ENCODE peak calls at places on chromosome 1, in nine cellular contexts. Y is mesendoderm, J is left lung, X is lung, K is A549, D is AG04450, P is ovary, R is mammary epithelial cell, T is heart right ventricle. Z is an unnamed sample.

GRCh38 chr1:23470282-23471070 is 13.5 kb downstream of the ASAP3 start:
- DNase-seq in J (no peak), P (peak; percentile 70), T (peak; percentile 44), D (no peak), X (peak; percentile 35), K (no peak), Y (no peak), R (peak; percentile 63), Z (peak; percentile 75)

GRCh38 chr1:87231703-87232363 is 96.8 kb upstream of the LMO4 start:
- DNase-seq in J (no peak), D (no peak), K (no peak), Y (no peak), R (no peak), X (no peak), T (no peak), P (no peak), Z (no peak)

GRCh38 chr1:20390589-20391331 is 95.2 kb downstream of the CAMK2N1 start:
- DNase-seq in P (no peak), X (no peak), Y (no peak), T (no peak), K (no peak), R (peak; percentile 21), J (no peak), D (no peak), Z (no peak)

GRCh38 chr1:3053366-3053980 is 15.5 kb upstream of the PRDM16 start:
- DNase-seq in Y (no peak), X (no peak), K (no peak), J (no peak), T (no peak), R (no peak), P (no peak), D (no peak), Z (no peak)

GRCh38 chr1:886311-886710 is 37.4 kb upstream of the SAMD11 start:
- DNase-seq in K (no peak), Y (no peak), D (no peak), T (no peak), J (no peak), P (no peak), X (no peak), R (no peak), Z (no peak)

GRCh38 chr1:238088891-238089290 is 198.2 kb upstream of the ZP4 start:
- DNase-seq in X (no peak), J (no peak), Y (no peak), T (no peak), D (no peak), K (no peak), R (no peak), P (no peak), Z (no peak)

GRCh38 chr1:214303106-214303505 is 22.1 kb downstream of the SMYD2 start:
- DNase-seq in T (no peak), K (no peak), Y (no peak), P (no peak), D (no peak), J (no peak), X (no peak), R (no peak), Z (no peak)

GRCh38 chr1:2095981-2096736 is 45.9 kb downstream of the PRKCZ start:
- DNase-seq in K (no peak), R (no peak), Y (no peak), T (no peak), J (no peak), X (no peak), D (no peak), P (no peak), Z (no peak)

GRCh38 chr1:166378805-166379204 is 212.0 kb upstream of the FAM78B start:
- DNase-seq in K (no peak), Y (peak; percentile 25), R (no peak), P (no peak), T (no peak), D (no peak), J (no peak), X (no peak), Z (no peak)

GRCh38 chr1:6041432-6042062 is 4.1 kb upstream of the KCNAB2 start:
- DNase-seq in R (peak; percentile 19), K (peak; percentile 19), D (no peak), Y (peak; percentile 48), X (no peak), J (peak; percentile 87), T (no peak), P (peak; percentile 23), Z (no peak)

GRCh38 chr1:53025778-53026131 is 36.3 kb upstream of the PODN start:
- DNase-seq in D (no peak), T (no peak), K (no peak), R (no peak), J (no peak), X (no peak), Y (no peak), P (no peak), Z (no peak)

GRCh38 chr1:214447557-214447871 is 103.9 kb downstream of the PTPN14 start:
- DNase-seq in Y (no peak), J (no peak), X (no peak), T (no peak), D (no peak), P (no peak), K (no peak), R (no peak), Z (no peak)

GRCh38 chr1:77533660-77534295 is 148.7 kb downstream of the ZZZ3 start:
- DNase-seq in R (peak; percentile 35), P (peak; percentile 31), Y (peak; percentile 69), D (no peak), J (no peak), K (peak; percentile 67), X (peak; percentile 40), T (peak; percentile 62), Z (no peak)

GRCh38 chr1:6995789-6996188 is 210.5 kb downstream of the CAMTA1 start:
- DNase-seq in Y (no peak), X (no peak), D (no peak), T (no peak), P (no peak), R (no peak), K (no peak), J (no peak), Z (no peak)

GRCh38 chr1:44652445-44653106 is 21.7 kb downstream of the TMEM53 start:
- DNase-seq in R (peak; percentile 47), J (peak; percentile 93), Y (peak; percentile 81), T (peak; percentile 64), X (peak; percentile 70), K (peak; percentile 60), P (peak; percentile 63), D (no peak), Z (peak; percentile 86)

GRCh38 chr1:198959032-198959431 is 320.2 kb downstream of the PTPRC start:
- DNase-seq in X (no peak), T (no peak), K (no peak), D (no peak), J (no peak), P (no peak), R (no peak), Y (no peak), Z (no peak)

GRCh38 chr1:31306278-31306677 is 9.4 kb downstream of the ZCCHC17 start:
- DNase-seq in J (no peak), T (no peak), D (peak; percentile 92), X (no peak), P (no peak), K (peak; percentile 10), Y (no peak), R (peak; percentile 89), Z (no peak)

GRCh38 chr1:229114315-229114714 is 156.6 kb upstream of the RAB4A start:
- DNase-seq in K (peak; percentile 32), R (no peak), D (no peak), X (no peak), Y (no peak), T (no peak), J (no peak), P (no peak), Z (no peak)

GRCh38 chr1:2236695-2237677 is 8.9 kb downstream of the SKI start:
- DNase-seq in P (no peak), D (no peak), K (no peak), J (no peak), T (no peak), R (no peak), Y (no peak), X (no peak), Z (no peak)

DNA sequence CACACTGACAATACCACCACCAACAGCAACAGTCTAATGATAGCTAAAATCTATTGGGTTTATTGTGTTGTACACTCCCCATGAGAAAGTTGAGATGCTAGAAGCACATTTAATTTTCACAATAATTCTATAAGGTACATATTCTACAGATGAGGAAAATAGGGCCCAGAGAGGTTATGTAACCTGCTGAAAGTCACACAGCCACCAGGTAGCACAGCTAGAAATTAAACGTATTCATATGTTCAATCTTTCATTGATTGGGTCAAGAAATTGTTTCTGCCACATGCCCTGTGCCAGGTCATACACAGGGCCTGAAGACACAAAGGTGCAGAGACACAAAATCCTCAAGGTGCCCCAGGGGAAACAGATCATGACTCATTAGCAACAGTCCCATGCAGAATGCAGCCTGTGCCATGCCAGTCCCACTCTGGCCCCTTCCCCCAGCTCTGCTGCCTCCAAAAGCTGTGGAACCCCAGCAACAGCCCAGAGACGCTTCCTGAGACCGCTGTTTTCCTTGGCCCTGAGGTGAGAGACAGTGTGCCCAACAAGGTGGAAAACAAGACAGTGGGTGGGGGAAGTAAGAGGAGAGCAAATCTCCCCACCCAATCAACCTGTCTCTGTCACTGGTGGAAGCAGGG is 32.1 kb downstream of the GJA4 start:
- DNase-seq in D (no peak), R (no peak), J (no peak), P (no peak), T (no peak), X (no peak), K (no peak), Y (no peak), Z (no peak)
- H3K27ac ChIP-seq in D (no peak overlapping the region), R (no peak overlapping the region), J (no peak overlapping the region), P (no peak overlapping the region), T (peak overlapping the region; percentile 36), X (peak overlapping the region; percentile 49), K (no peak overlapping the region), Y (no peak overlapping the region), Z (peak overlapping the region; percentile 87)

DNA sequence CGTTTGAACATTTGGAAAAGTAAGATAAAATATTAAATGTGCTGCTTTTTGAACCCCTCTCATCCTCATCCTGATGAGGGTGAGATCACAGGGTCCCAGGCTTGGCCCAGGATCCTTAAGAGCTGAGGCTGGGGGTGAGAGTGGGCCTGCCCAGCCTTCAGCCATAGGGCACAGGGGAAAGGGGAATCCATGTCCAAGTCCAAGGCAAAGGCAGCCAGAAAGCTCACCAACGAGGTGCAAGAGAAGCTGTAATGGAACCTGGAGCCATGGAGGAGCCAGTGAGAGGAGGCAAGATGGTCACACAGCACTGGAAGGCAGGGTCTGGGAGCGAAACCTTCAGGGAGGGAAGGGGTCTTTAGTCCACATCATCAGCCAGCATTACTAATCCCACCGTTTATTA is 191.9 kb downstream of the RRAGC start:
- DNase-seq in D (no peak), T (no peak), P (no peak), Y (no peak), R (no peak), K (no peak), J (no peak), X (no peak), Z (peak; percentile 57)
- H3K27ac ChIP-seq in D (no peak overlapping the region), T (no peak overlapping the region), P (no peak overlapping the region), Y (no peak overlapping the region), R (no peak overlapping the region), K (no peak overlapping the region), J (no peak overlapping the region), X (no peak overlapping the region), Z (no peak overlapping the region)

GRCh38 chr1:218585565-218586184 is 240.5 kb downstream of the TGFB2 start:
- DNase-seq in X (no peak), P (no peak), T (peak; percentile 6), Y (peak; percentile 94), D (peak; percentile 29), K (peak; percentile 95), R (peak; percentile 81), J (peak; percentile 52), Z (no peak)
- H3K27ac ChIP-seq in X (peak overlapping the region; percentile 57), P (no peak overlapping the region), T (no peak overlapping the region), Y (peak overlapping the region; percentile 74), D (peak overlapping the region; percentile 49), K (peak overlapping the region; percentile 88), R (peak overlapping the region; percentile 66), J (no peak overlapping the region), Z (no peak overlapping the region)

GRCh38 chr1:28517649-28517999 is 11.8 kb downstream of the RCC1 start:
- DNase-seq in P (no peak), R (no peak), K (no peak), D (no peak), T (no peak), J (no peak), Y (peak; percentile 58), X (no peak), Z (no peak)
- H3K27ac ChIP-seq in P (peak overlapping the region; percentile 83), R (peak overlapping the region; percentile 57), K (peak overlapping the region; percentile 97), D (peak overlapping the region; percentile 61), T (peak overlapping the region; percentile 92), J (peak overlapping the region; percentile 69), Y (no peak overlapping the region), X (no peak overlapping the region), Z (peak overlapping the region; percentile 87)

Z was measured in ascending aorta.